ENCODE peak calls at places on chromosomes 1 and 21, in eight cellular contexts. One of them, this sample, is unnamed.

GRCh38 chr1:22471610-22472009 is 20.0 kb downstream of the ZBTB40 start:
- ATAC-seq in sciatic nerve: no peak
- ATAC-seq in left ventricle myocardium superior: peak
- ATAC-seq in left colon: no peak
- ATAC-seq in stimulated activated naive CD8-positive, alpha-beta T cell treated with anti-CD3 and anti-CD28 coated beads, Interleukin-15, amount 100 ng/mL, for 72 hours: no peak
- ATAC-seq in upper lobe of right lung: peak
- ATAC-seq in T-helper 17 cell: no peak
- ATAC-seq in activated B cell treated with CpG ODN at 0.5 μM for 24 hours: no peak
- ATAC-seq in this sample: no peak

GRCh38 chr1:47262787-47263413 is 30.9 kb upstream of the TAL1 start:
- ATAC-seq in sciatic nerve: no peak
- ATAC-seq in left ventricle myocardium superior: no peak
- ATAC-seq in left colon: peak
- ATAC-seq in stimulated activated naive CD8-positive, alpha-beta T cell treated with anti-CD3 and anti-CD28 coated beads, Interleukin-15, amount 100 ng/mL, for 72 hours: peak
- ATAC-seq in upper lobe of right lung: peak
- ATAC-seq in T-helper 17 cell: peak
- ATAC-seq in activated B cell treated with CpG ODN at 0.5 μM for 24 hours: no peak
- ATAC-seq in this sample: no peak

GRCh38 chr1:32686387-32686786 is 16.2 kb downstream of the SYNC start:
- ATAC-seq in sciatic nerve: no peak
- ATAC-seq in left ventricle myocardium superior: no peak
- ATAC-seq in left colon: no peak
- ATAC-seq in stimulated activated naive CD8-positive, alpha-beta T cell treated with anti-CD3 and anti-CD28 coated beads, Interleukin-15, amount 100 ng/mL, for 72 hours: no peak
- ATAC-seq in upper lobe of right lung: no peak
- ATAC-seq in T-helper 17 cell: no peak
- ATAC-seq in activated B cell treated with CpG ODN at 0.5 μM for 24 hours: no peak
- ATAC-seq in this sample: no peak

GRCh38 chr1:47722101-47722500 is 275.1 kb downstream of the TRABD2B start:
- ATAC-seq in sciatic nerve: no peak
- ATAC-seq in left ventricle myocardium superior: no peak
- ATAC-seq in left colon: no peak
- ATAC-seq in stimulated activated naive CD8-positive, alpha-beta T cell treated with anti-CD3 and anti-CD28 coated beads, Interleukin-15, amount 100 ng/mL, for 72 hours: no peak
- ATAC-seq in upper lobe of right lung: no peak
- ATAC-seq in T-helper 17 cell: no peak
- ATAC-seq in activated B cell treated with CpG ODN at 0.5 μM for 24 hours: no peak
- ATAC-seq in this sample: no peak

GRCh38 chr1:115557715-115558114 is 84.1 kb upstream of the VANGL1 start:
- ATAC-seq in sciatic nerve: no peak
- ATAC-seq in left ventricle myocardium superior: no peak
- ATAC-seq in left colon: peak
- ATAC-seq in stimulated activated naive CD8-positive, alpha-beta T cell treated with anti-CD3 and anti-CD28 coated beads, Interleukin-15, amount 100 ng/mL, for 72 hours: no peak
- ATAC-seq in upper lobe of right lung: no peak
- ATAC-seq in T-helper 17 cell: no peak
- ATAC-seq in activated B cell treated with CpG ODN at 0.5 μM for 24 hours: no peak
- ATAC-seq in this sample: no peak

GRCh38 chr1:169027607-169028320 is 78.7 kb upstream of the ATP1B1 start:
- ATAC-seq in sciatic nerve: no peak
- ATAC-seq in left ventricle myocardium superior: no peak
- ATAC-seq in left colon: no peak
- ATAC-seq in stimulated activated naive CD8-positive, alpha-beta T cell treated with anti-CD3 and anti-CD28 coated beads, Interleukin-15, amount 100 ng/mL, for 72 hours: no peak
- ATAC-seq in upper lobe of right lung: no peak
- ATAC-seq in T-helper 17 cell: no peak
- ATAC-seq in activated B cell treated with CpG ODN at 0.5 μM for 24 hours: no peak
- ATAC-seq in this sample: no peak

GRCh38 chr1:172885411-172885810 is 165.3 kb downstream of the TNFSF18 start:
- ATAC-seq in sciatic nerve: no peak
- ATAC-seq in left ventricle myocardium superior: no peak
- ATAC-seq in left colon: no peak
- ATAC-seq in stimulated activated naive CD8-positive, alpha-beta T cell treated with anti-CD3 and anti-CD28 coated beads, Interleukin-15, amount 100 ng/mL, for 72 hours: no peak
- ATAC-seq in upper lobe of right lung: no peak
- ATAC-seq in T-helper 17 cell: no peak
- ATAC-seq in activated B cell treated with CpG ODN at 0.5 μM for 24 hours: no peak
- ATAC-seq in this sample: no peak

GRCh38 chr1:184691719-184692324 is 62.8 kb downstream of the EDEM3 start:
- ATAC-seq in sciatic nerve: peak
- ATAC-seq in left ventricle myocardium superior: peak
- ATAC-seq in left colon: peak
- ATAC-seq in stimulated activated naive CD8-positive, alpha-beta T cell treated with anti-CD3 and anti-CD28 coated beads, Interleukin-15, amount 100 ng/mL, for 72 hours: no peak
- ATAC-seq in upper lobe of right lung: peak
- ATAC-seq in T-helper 17 cell: no peak
- ATAC-seq in activated B cell treated with CpG ODN at 0.5 μM for 24 hours: no peak
- ATAC-seq in this sample: no peak

GRCh38 chr1:18836654-18837053 is 22.8 kb downstream of the TAS1R2 start:
- ATAC-seq in sciatic nerve: no peak
- ATAC-seq in left ventricle myocardium superior: no peak
- ATAC-seq in left colon: no peak
- ATAC-seq in stimulated activated naive CD8-positive, alpha-beta T cell treated with anti-CD3 and anti-CD28 coated beads, Interleukin-15, amount 100 ng/mL, for 72 hours: no peak
- ATAC-seq in upper lobe of right lung: no peak
- ATAC-seq in T-helper 17 cell: no peak
- ATAC-seq in activated B cell treated with CpG ODN at 0.5 μM for 24 hours: no peak
- ATAC-seq in this sample: no peak

GRCh38 chr1:51469518-51469917 is 49.5 kb downstream of the EPS15 start:
- ATAC-seq in sciatic nerve: no peak
- ATAC-seq in left ventricle myocardium superior: peak
- ATAC-seq in left colon: no peak
- ATAC-seq in stimulated activated naive CD8-positive, alpha-beta T cell treated with anti-CD3 and anti-CD28 coated beads, Interleukin-15, amount 100 ng/mL, for 72 hours: no peak
- ATAC-seq in upper lobe of right lung: no peak
- ATAC-seq in T-helper 17 cell: no peak
- ATAC-seq in activated B cell treated with CpG ODN at 0.5 μM for 24 hours: no peak
- ATAC-seq in this sample: no peak

GRCh38 chr1:243946253-243946652 is 96.2 kb upstream of the AKT3 start:
- ATAC-seq in sciatic nerve: no peak
- ATAC-seq in left ventricle myocardium superior: no peak
- ATAC-seq in left colon: no peak
- ATAC-seq in stimulated activated naive CD8-positive, alpha-beta T cell treated with anti-CD3 and anti-CD28 coated beads, Interleukin-15, amount 100 ng/mL, for 72 hours: no peak
- ATAC-seq in upper lobe of right lung: no peak
- ATAC-seq in T-helper 17 cell: no peak
- ATAC-seq in activated B cell treated with CpG ODN at 0.5 μM for 24 hours: no peak
- ATAC-seq in this sample: no peak

GRCh38 chr1:145983959-145984830 is 12.2 kb downstream of the TXNIP start:
- ATAC-seq in sciatic nerve: no peak
- ATAC-seq in left ventricle myocardium superior: no peak
- ATAC-seq in left colon: no peak
- ATAC-seq in stimulated activated naive CD8-positive, alpha-beta T cell treated with anti-CD3 and anti-CD28 coated beads, Interleukin-15, amount 100 ng/mL, for 72 hours: no peak
- ATAC-seq in upper lobe of right lung: no peak
- ATAC-seq in T-helper 17 cell: peak
- ATAC-seq in activated B cell treated with CpG ODN at 0.5 μM for 24 hours: no peak
- ATAC-seq in this sample: peak

GRCh38 chr1:25971882-25972180 is 26.0 kb downstream of the PAFAH2 start:
- ATAC-seq in sciatic nerve: no peak
- ATAC-seq in left ventricle myocardium superior: no peak
- ATAC-seq in left colon: no peak
- ATAC-seq in stimulated activated naive CD8-positive, alpha-beta T cell treated with anti-CD3 and anti-CD28 coated beads, Interleukin-15, amount 100 ng/mL, for 72 hours: no peak
- ATAC-seq in upper lobe of right lung: no peak
- ATAC-seq in T-helper 17 cell: no peak
- ATAC-seq in activated B cell treated with CpG ODN at 0.5 μM for 24 hours: no peak
- ATAC-seq in this sample: peak

GRCh38 chr1:240099329-240099728 is 7.6 kb downstream of the FMN2 start:
- ATAC-seq in sciatic nerve: no peak
- ATAC-seq in left ventricle myocardium superior: no peak
- ATAC-seq in left colon: no peak
- ATAC-seq in stimulated activated naive CD8-positive, alpha-beta T cell treated with anti-CD3 and anti-CD28 coated beads, Interleukin-15, amount 100 ng/mL, for 72 hours: no peak
- ATAC-seq in upper lobe of right lung: no peak
- ATAC-seq in T-helper 17 cell: no peak
- ATAC-seq in activated B cell treated with CpG ODN at 0.5 μM for 24 hours: no peak
- ATAC-seq in this sample: no peak

GRCh38 chr1:83718338-83718737 is 280.6 kb downstream of the TTLL7 start:
- ATAC-seq in sciatic nerve: no peak
- ATAC-seq in left ventricle myocardium superior: no peak
- ATAC-seq in left colon: no peak
- ATAC-seq in stimulated activated naive CD8-positive, alpha-beta T cell treated with anti-CD3 and anti-CD28 coated beads, Interleukin-15, amount 100 ng/mL, for 72 hours: peak
- ATAC-seq in upper lobe of right lung: no peak
- ATAC-seq in T-helper 17 cell: no peak
- ATAC-seq in activated B cell treated with CpG ODN at 0.5 μM for 24 hours: no peak
- ATAC-seq in this sample: no peak

GRCh38 chr1:58804853-58805252 is 21.0 kb upstream of the JUN start:
- ATAC-seq in sciatic nerve: no peak
- ATAC-seq in left ventricle myocardium superior: no peak
- ATAC-seq in left colon: peak
- ATAC-seq in stimulated activated naive CD8-positive, alpha-beta T cell treated with anti-CD3 and anti-CD28 coated beads, Interleukin-15, amount 100 ng/mL, for 72 hours: no peak
- ATAC-seq in upper lobe of right lung: no peak
- ATAC-seq in T-helper 17 cell: no peak
- ATAC-seq in activated B cell treated with CpG ODN at 0.5 μM for 24 hours: peak
- ATAC-seq in this sample: no peak

GRCh38 chr21:44979687-44980561 is 40.1 kb downstream of the SLX9 start:
- ATAC-seq in sciatic nerve: no peak
- ATAC-seq in left ventricle myocardium superior: no peak
- ATAC-seq in left colon: peak
- ATAC-seq in stimulated activated naive CD8-positive, alpha-beta T cell treated with anti-CD3 and anti-CD28 coated beads, Interleukin-15, amount 100 ng/mL, for 72 hours: no peak
- ATAC-seq in upper lobe of right lung: no peak
- ATAC-seq in T-helper 17 cell: no peak
- ATAC-seq in activated B cell treated with CpG ODN at 0.5 μM for 24 hours: no peak
- ATAC-seq in this sample: no peak

GRCh38 chr1:226763741-226764264 is 24.7 kb upstream of the ITPKB start:
- ATAC-seq in sciatic nerve: no peak
- ATAC-seq in left ventricle myocardium superior: no peak
- ATAC-seq in left colon: no peak
- ATAC-seq in stimulated activated naive CD8-positive, alpha-beta T cell treated with anti-CD3 and anti-CD28 coated beads, Interleukin-15, amount 100 ng/mL, for 72 hours: no peak
- ATAC-seq in upper lobe of right lung: no peak
- ATAC-seq in T-helper 17 cell: peak
- ATAC-seq in activated B cell treated with CpG ODN at 0.5 μM for 24 hours: no peak
- ATAC-seq in this sample: no peak

GRCh38 chr1:150808134-150808533 is at the start of gene CTSK:
- ATAC-seq in sciatic nerve: peak
- ATAC-seq in left ventricle myocardium superior: peak
- ATAC-seq in left colon: no peak
- ATAC-seq in stimulated activated naive CD8-positive, alpha-beta T cell treated with anti-CD3 and anti-CD28 coated beads, Interleukin-15, amount 100 ng/mL, for 72 hours: no peak
- ATAC-seq in upper lobe of right lung: no peak
- ATAC-seq in T-helper 17 cell: no peak
- ATAC-seq in activated B cell treated with CpG ODN at 0.5 μM for 24 hours: no peak
- ATAC-seq in this sample: no peak

GRCh38 chr1:23567629-23567995 is 8.3 kb upstream of the ID3 start:
- ATAC-seq in sciatic nerve: peak
- ATAC-seq in left ventricle myocardium superior: peak
- ATAC-seq in left colon: peak
- ATAC-seq in stimulated activated naive CD8-positive, alpha-beta T cell treated with anti-CD3 and anti-CD28 coated beads, Interleukin-15, amount 100 ng/mL, for 72 hours: peak
- ATAC-seq in upper lobe of right lung: no peak
- ATAC-seq in T-helper 17 cell: no peak
- ATAC-seq in activated B cell treated with CpG ODN at 0.5 μM for 24 hours: peak
- ATAC-seq in this sample: peak

GRCh38 chr1:11690669-11691301 is 725 bp upstream of the DRAXIN start:
- ATAC-seq in sciatic nerve: no peak
- ATAC-seq in left ventricle myocardium superior: no peak
- ATAC-seq in left colon: peak
- ATAC-seq in stimulated activated naive CD8-positive, alpha-beta T cell treated with anti-CD3 and anti-CD28 coated beads, Interleukin-15, amount 100 ng/mL, for 72 hours: no peak
- ATAC-seq in upper lobe of right lung: peak
- ATAC-seq in T-helper 17 cell: no peak
- ATAC-seq in activated B cell treated with CpG ODN at 0.5 μM for 24 hours: no peak
- ATAC-seq in this sample: no peak

GRCh38 chr1:234941711-234942320 is 186.8 kb downstream of the TOMM20 start:
- ATAC-seq in sciatic nerve: no peak
- ATAC-seq in left ventricle myocardium superior: no peak
- ATAC-seq in left colon: no peak
- ATAC-seq in stimulated activated naive CD8-positive, alpha-beta T cell treated with anti-CD3 and anti-CD28 coated beads, Interleukin-15, amount 100 ng/mL, for 72 hours: peak
- ATAC-seq in upper lobe of right lung: no peak
- ATAC-seq in T-helper 17 cell: no peak
- ATAC-seq in activated B cell treated with CpG ODN at 0.5 μM for 24 hours: no peak
- ATAC-seq in this sample: no peak

GRCh38 chr1:77007675-77008074 is 140.4 kb downstream of the ST6GALNAC5 start:
- ATAC-seq in sciatic nerve: no peak
- ATAC-seq in left ventricle myocardium superior: no peak
- ATAC-seq in left colon: no peak
- ATAC-seq in stimulated activated naive CD8-positive, alpha-beta T cell treated with anti-CD3 and anti-CD28 coated beads, Interleukin-15, amount 100 ng/mL, for 72 hours: no peak
- ATAC-seq in upper lobe of right lung: no peak
- ATAC-seq in T-helper 17 cell: no peak
- ATAC-seq in activated B cell treated with CpG ODN at 0.5 μM for 24 hours: no peak
- ATAC-seq in this sample: no peak

GRCh38 chr1:8465692-8466091 is 147.8 kb downstream of the SLC45A1 start:
- ATAC-seq in sciatic nerve: no peak
- ATAC-seq in left ventricle myocardium superior: no peak
- ATAC-seq in left colon: no peak
- ATAC-seq in stimulated activated naive CD8-positive, alpha-beta T cell treated with anti-CD3 and anti-CD28 coated beads, Interleukin-15, amount 100 ng/mL, for 72 hours: no peak
- ATAC-seq in upper lobe of right lung: no peak
- ATAC-seq in T-helper 17 cell: no peak
- ATAC-seq in activated B cell treated with CpG ODN at 0.5 μM for 24 hours: peak
- ATAC-seq in this sample: no peak

GRCh38 chr1:53111073-53111556 is 31.3 kb downstream of the SLC1A7 start:
- ATAC-seq in sciatic nerve: no peak
- ATAC-seq in left ventricle myocardium superior: no peak
- ATAC-seq in left colon: peak
- ATAC-seq in stimulated activated naive CD8-positive, alpha-beta T cell treated with anti-CD3 and anti-CD28 coated beads, Interleukin-15, amount 100 ng/mL, for 72 hours: peak
- ATAC-seq in upper lobe of right lung: peak
- ATAC-seq in T-helper 17 cell: no peak
- ATAC-seq in activated B cell treated with CpG ODN at 0.5 μM for 24 hours: no peak
- ATAC-seq in this sample: no peak

GRCh38 chr21:45386336-45386727 is 18.6 kb upstream of the COL18A1 start:
- ATAC-seq in sciatic nerve: no peak
- ATAC-seq in left ventricle myocardium superior: no peak
- ATAC-seq in left colon: no peak
- ATAC-seq in stimulated activated naive CD8-positive, alpha-beta T cell treated with anti-CD3 and anti-CD28 coated beads, Interleukin-15, amount 100 ng/mL, for 72 hours: no peak
- ATAC-seq in upper lobe of right lung: peak
- ATAC-seq in T-helper 17 cell: no peak
- ATAC-seq in activated B cell treated with CpG ODN at 0.5 μM for 24 hours: no peak
- ATAC-seq in this sample: no peak

This sample was measured in stimulated activated memory B cell treated with anti-CD40 and anti-IgM and Interleukin-4, amounts not matched to agents 10 μg/mL and 1 μg/mL and 100 μg/mL, for 72 hours.